ENCODE peak calls at places on chromosomes 3 and 15, in four cellular contexts. D is glutamatergic neuron, M is AG10803, E is mesothelial cell of epicardium. S is an unnamed sample.

GRCh38 chr3:12612514-12613226 is 51.2 kb downstream of the RAF1 start:
- DNase-seq in M (no peak), D (no peak), E (no peak), S (no peak)

GRCh38 chr3:180320631-180321030 is 281.3 kb upstream of the TTC14 start:
- DNase-seq in E (no peak), D (no peak), M (peak), S (no peak)

GRCh38 chr3:136630911-136631310 is 121.3 kb downstream of the STAG1 start:
- DNase-seq in M (peak), D (no peak), E (no peak), S (no peak)

GRCh38 chr3:139477710-139478640 is 1.7 kb upstream of the RBP2 start:
- DNase-seq in D (no peak), E (no peak), M (no peak), S (no peak)

GRCh38 chr3:157135671-157136396 is 24.1 kb downstream of the CCNL1 start:
- DNase-seq in M (peak), D (no peak), E (no peak), S (no peak)

GRCh38 chr3:131109156-131109555 is 82.5 kb downstream of the NEK11 start:
- DNase-seq in M (no peak), E (no peak), D (no peak), S (no peak)

GRCh38 chr3:168094877-168095610 is 680 bp downstream of the GOLIM4 start:
- DNase-seq in D (no peak), E (peak), M (peak), S (peak)

GRCh38 chr15:70916531-70916930 is 23.9 kb downstream of the LRRC49 start:
- DNase-seq in D (no peak), E (no peak), M (no peak), S (no peak)

GRCh38 chr3:129554356-129555120 is 11.6 kb downstream of the H1-8 start:
- DNase-seq in E (no peak), D (no peak), M (no peak), S (no peak)

GRCh38 chr3:67640023-67640660 is 14.3 kb downstream of the SUCLG2 start:
- DNase-seq in M (no peak), E (no peak), D (no peak), S (no peak)

GRCh38 chr15:88448991-88449461 is 18.2 kb downstream of the MRPL46 start:
- DNase-seq in M (no peak), E (no peak), D (no peak), S (no peak)

GRCh38 chr3:139225551-139225950 is 118.3 kb upstream of the MRPS22 start:
- DNase-seq in E (no peak), D (no peak), M (peak), S (no peak)

GRCh38 chr15:40182358-40183029 is 21.6 kb downstream of the BUB1B start:
- DNase-seq in D (no peak), E (no peak), M (no peak), S (no peak)

GRCh38 chr3:188169826-188170455 is 16.0 kb downstream of the LPP start:
- DNase-seq in E (no peak), M (peak), D (no peak), S (no peak)

DNA sequence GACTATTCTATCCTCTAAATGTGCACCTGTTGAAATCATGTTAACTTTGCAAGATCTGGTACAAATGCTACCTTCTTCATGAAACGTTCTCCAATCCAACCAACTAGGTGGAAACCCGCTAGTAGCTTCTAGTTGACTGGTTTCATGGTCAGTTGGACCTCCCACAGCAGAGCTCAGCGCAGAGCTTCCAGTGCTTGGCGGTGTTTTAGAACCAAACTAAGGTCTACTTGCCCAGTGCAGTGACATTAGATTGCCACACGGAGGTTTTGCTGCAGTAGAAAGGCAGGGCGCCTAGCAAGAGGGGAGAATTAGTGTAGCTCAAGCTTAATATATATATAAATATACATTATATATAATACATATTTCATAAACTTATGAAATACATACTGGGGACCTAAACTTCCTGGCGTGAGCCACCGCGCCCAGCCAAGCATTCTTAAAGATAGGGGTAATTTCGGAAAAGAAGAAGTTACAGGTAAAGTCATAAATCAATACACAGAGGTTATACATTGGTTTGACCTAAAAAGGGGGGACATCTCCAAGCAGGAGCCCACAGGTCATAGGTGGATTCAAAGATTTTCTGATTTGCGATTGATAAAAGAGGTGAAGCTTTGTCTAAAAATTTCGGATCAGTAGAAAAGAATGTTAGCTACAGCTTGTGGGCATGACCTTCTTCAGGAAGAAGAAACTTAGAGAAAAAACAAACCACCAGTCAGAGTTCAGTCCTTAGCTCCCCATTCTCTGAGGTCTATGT is 2.0 kb upstream of the OXSR1 start:
- DNase-seq in E (no peak), D (no peak), M (no peak), S (no peak)
- TF ChIP-seq CTCF in E (no peak), D (no peak), M (no peak), S (peak)

GRCh38 chr15:57663262-57663661 is 43.3 kb upstream of the POLR2M start:
- DNase-seq in M (no peak), E (no peak), D (no peak), S (no peak)

GRCh38 chr15:57668074-57668473 is 38.4 kb upstream of the POLR2M start:
- DNase-seq in E (no peak), M (no peak), D (no peak), S (no peak)

GRCh38 chr15:57665187-57665586 is 41.3 kb upstream of the POLR2M start:
- DNase-seq in M (no peak), E (no peak), D (no peak), S (no peak)

GRCh38 chr15:57665939-57666338 is 40.6 kb upstream of the POLR2M start:
- DNase-seq in E (no peak), M (no peak), D (no peak), S (no peak)

DNA sequence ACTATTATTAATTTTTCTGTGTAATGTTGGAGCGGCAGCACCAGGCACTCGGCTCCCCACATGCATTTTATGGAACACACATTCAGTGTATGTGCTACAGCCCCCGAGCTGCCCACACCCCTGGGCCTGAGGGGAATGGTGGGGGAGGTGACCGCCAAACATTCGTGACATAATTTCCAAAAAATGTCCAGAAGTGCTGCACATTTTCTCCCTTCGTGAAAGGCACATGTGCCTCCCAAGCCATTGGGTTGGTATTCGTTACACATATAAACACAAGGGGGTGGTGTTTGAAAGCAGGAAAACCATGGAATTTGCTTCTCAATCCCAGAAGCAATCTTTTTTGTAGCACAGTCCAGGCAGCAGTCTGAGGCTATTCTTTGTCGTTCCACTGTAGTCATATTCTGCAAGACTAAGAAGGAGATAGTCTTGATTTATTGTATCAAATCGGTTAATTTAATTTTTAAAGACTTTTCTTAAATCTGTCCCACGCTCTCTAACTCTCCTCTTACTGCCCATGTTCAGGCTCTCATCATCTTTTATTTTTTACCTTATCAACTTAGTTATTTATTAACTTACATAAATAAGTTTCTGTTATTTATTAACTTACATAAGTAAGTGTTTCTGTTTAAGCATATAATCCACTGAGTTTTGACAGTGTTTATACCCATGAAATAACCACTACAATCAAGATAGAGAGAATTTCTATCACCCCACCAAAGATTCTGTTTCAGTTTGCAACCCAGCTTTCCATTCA is 39.2 kb upstream of the POLR2M start:
- DNase-seq in D (no peak), M (peak), E (peak), S (no peak)
- TF ChIP-seq CTCF in D (peak), M (peak), E (no peak), S (peak)

GRCh38 chr3:171451915-171452707 is 8.1 kb downstream of the TNIK start:
- DNase-seq in D (no peak), M (no peak), E (no peak), S (no peak)

GRCh38 chr3:171454026-171454425 is 6.2 kb downstream of the TNIK start:
- DNase-seq in D (no peak), M (no peak), E (no peak), S (no peak)

GRCh38 chr3:171455603-171456550 is 4.3 kb downstream of the TNIK start:
- DNase-seq in E (no peak), M (no peak), D (no peak), S (no peak)

GRCh38 chr3:171456765-171457164 is 3.4 kb downstream of the TNIK start:
- DNase-seq in M (no peak), E (no peak), D (no peak), S (no peak)

DNA sequence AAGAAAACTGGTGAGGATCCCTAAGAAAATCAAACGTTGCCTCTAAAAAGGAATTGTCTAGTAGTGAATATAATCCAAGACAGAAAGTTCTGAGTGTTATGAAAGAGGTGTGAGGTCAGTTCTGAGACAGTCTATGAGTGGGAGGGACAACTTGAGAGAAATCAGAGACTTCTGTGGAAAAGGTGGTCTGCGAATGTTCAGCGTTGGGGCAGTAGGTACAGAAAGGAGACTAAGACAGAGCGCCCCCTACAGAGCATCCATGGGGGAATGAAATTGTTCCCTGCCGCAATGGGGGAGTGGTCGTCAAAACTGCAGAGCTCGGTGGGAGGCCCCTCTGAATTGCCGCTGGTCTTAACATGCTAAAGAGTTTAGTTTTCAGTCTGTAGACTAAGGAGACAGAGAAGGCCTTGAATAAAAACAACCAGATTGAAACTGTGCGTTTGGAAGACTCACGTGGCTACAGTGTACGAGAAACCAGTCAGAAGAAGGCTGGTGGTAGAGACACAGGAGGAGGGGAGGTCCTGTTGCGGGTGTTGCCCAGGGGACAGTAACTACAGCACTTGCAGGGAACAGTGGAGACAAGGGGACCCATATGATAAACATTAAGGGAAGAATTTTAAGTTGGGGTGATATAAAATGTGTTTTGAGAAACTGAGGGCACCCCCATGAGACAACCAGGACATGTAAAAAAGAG is 6.9 kb downstream of the TNIK start:
- DNase-seq in M (no peak), E (no peak), D (peak), S (no peak)
- TF ChIP-seq CTCF in M (no peak), E (peak), D (peak), S (peak)

DNA sequence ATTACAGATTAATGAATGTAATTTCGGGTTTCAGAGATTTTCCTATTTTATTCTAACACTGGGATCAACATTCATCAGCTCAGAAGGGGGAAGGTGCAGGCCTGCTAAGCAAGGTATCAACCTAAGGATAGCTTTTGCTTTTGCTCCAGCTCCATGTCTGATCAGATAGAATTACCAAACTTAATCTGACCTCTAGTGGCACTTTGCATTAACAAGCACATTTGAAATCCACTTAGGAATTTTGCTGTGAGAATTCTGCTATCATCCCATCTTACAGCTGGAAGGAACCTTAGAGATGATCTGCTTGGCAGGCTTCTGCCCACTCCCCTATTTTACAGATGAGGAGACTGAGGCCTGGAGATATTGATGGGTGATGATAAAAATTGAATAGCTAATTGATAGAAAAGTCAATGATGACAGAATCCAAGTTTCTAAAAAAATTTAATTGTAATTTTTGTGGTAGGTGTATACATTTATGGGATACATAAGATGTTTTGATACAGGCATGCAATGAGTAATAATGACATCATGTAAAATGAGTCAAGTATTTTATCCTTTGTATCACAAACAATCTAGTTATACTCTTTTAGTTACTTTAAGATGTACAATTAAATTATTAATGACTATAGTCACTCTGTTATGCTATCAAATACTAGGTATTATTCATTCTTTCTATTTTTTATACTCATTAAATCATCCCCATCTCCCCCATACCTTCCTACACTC is 209.2 kb upstream of the ZPLD1 start:
- DNase-seq in E (no peak), D (no peak), M (peak), S (no peak)
- TF ChIP-seq CTCF in E (peak), D (peak), M (peak), S (peak)

GRCh38 chr3:28726840-28727239 is 378.2 kb upstream of the AZI2 start:
- DNase-seq in D (peak), M (peak), E (no peak), S (peak)
- TF ChIP-seq CTCF in D (peak), M (peak), E (peak), S (peak)

DNA sequence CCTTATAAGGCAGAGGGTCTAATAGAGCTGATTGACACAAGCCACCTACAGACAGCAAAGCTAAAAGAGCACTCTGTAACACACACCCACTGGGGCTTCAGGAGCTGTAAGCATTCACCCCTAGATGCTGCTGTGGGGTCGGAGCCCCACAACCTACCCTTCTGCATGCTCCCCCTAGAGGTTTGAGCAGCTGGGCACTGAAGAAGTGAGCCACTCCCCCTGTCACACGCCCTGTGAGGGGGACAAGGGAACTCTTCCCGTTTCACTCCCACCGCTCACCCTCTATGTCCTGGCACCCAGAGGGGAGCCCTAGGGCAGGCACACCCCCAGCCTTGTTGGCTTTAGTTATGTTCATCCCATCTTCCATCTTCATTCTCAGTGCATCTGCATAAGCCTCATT is 9.4 kb upstream of the CSTA start:
- DNase-seq in E (no peak), M (no peak), D (no peak), S (no peak)
- TF ChIP-seq CTCF in E (no peak), M (no peak), D (no peak), S (no peak)

GRCh38 chr15:72201346-72202029 is 3.9 kb upstream of the GRAMD2A start:
- DNase-seq in D (no peak), M (no peak), E (no peak), S (no peak)
- TF ChIP-seq CTCF in D (no peak), M (no peak), E (no peak), S (no peak)